ENCODE peak calls at places on chromosomes 4 and X, in four cellular contexts. One of them, this sample, is unnamed.

GRCh38 chr4:105306158-105306781 is 159.6 kb downstream of the TET2 start:
- DNase-seq in breast epithelium: no peak
- DNase-seq in A549: no peak
- DNase-seq in foreskin fibroblast: no peak
- DNase-seq in this sample: peak

GRCh38 chr4:41887821-41888699 is 47.2 kb upstream of the TMEM33 start:
- DNase-seq in foreskin fibroblast: peak
- DNase-seq in breast epithelium: no peak
- DNase-seq in A549: no peak
- DNase-seq in this sample: no peak

GRCh38 chr4:74473155-74473811 is 28.3 kb downstream of the AREG start:
- DNase-seq in A549: peak
- DNase-seq in foreskin fibroblast: peak
- DNase-seq in breast epithelium: no peak
- DNase-seq in this sample: no peak

GRCh38 chr4:184384056-184384809 is 90.1 kb downstream of the IRF2 start:
- DNase-seq in breast epithelium: peak
- DNase-seq in foreskin fibroblast: peak
- DNase-seq in A549: no peak
- DNase-seq in this sample: peak

GRCh38 chr4:144399927-144400326 is 246.0 kb upstream of the HHIP start:
- DNase-seq in breast epithelium: no peak
- DNase-seq in A549: peak
- DNase-seq in foreskin fibroblast: peak
- DNase-seq in this sample: no peak

GRCh38 chr4:55435136-55435535 is 39.4 kb downstream of the TMEM165 start:
- DNase-seq in breast epithelium: no peak
- DNase-seq in A549: no peak
- DNase-seq in foreskin fibroblast: peak
- DNase-seq in this sample: no peak

GRCh38 chrX:50448565-50448964 is 22.1 kb downstream of the DGKK start:
- DNase-seq in foreskin fibroblast: no peak
- DNase-seq in breast epithelium: no peak
- DNase-seq in A549: peak
- DNase-seq in this sample: peak

GRCh38 chr4:835148-836002 is 9.4 kb upstream of the CPLX1 start:
- DNase-seq in foreskin fibroblast: no peak
- DNase-seq in A549: no peak
- DNase-seq in breast epithelium: no peak
- DNase-seq in this sample: no peak

GRCh38 chrX:103774070-103774642 is 2.5 kb upstream of the PLP1 start:
- DNase-seq in A549: peak
- DNase-seq in foreskin fibroblast: peak
- DNase-seq in breast epithelium: no peak
- DNase-seq in this sample: no peak

GRCh38 chr4:73259552-73260140 is 1.0 kb upstream of the ANKRD17 start:
- DNase-seq in foreskin fibroblast: no peak
- DNase-seq in A549: no peak
- DNase-seq in breast epithelium: no peak
- DNase-seq in this sample: no peak

GRCh38 chrX:30865020-30865419 is 24.0 kb downstream of the TAB3 start:
- DNase-seq in foreskin fibroblast: peak
- DNase-seq in A549: no peak
- DNase-seq in breast epithelium: no peak
- DNase-seq in this sample: no peak

GRCh38 chrX:72123471-72124185 is 8.1 kb downstream of the RTL5 start:
- DNase-seq in A549: no peak
- DNase-seq in foreskin fibroblast: no peak
- DNase-seq in breast epithelium: peak
- DNase-seq in this sample: no peak

GRCh38 chr4:144732584-144733130 is 86.7 kb downstream of the HHIP start:
- DNase-seq in breast epithelium: no peak
- DNase-seq in A549: no peak
- DNase-seq in foreskin fibroblast: peak
- DNase-seq in this sample: no peak

GRCh38 chr4:128386761-128387599 is 99.4 kb upstream of the PGRMC2 start:
- DNase-seq in breast epithelium: peak
- DNase-seq in A549: peak
- DNase-seq in foreskin fibroblast: peak
- DNase-seq in this sample: no peak

GRCh38 chrX:118526149-118526548 is 30.5 kb downstream of the DOCK11 start:
- DNase-seq in A549: no peak
- DNase-seq in breast epithelium: no peak
- DNase-seq in foreskin fibroblast: peak
- DNase-seq in this sample: no peak

GRCh38 chrX:118524344-118524743 is 28.7 kb downstream of the DOCK11 start:
- DNase-seq in breast epithelium: no peak
- DNase-seq in A549: no peak
- DNase-seq in foreskin fibroblast: no peak
- DNase-seq in this sample: no peak

GRCh38 chrX:118530537-118530936 is 34.9 kb downstream of the DOCK11 start:
- DNase-seq in breast epithelium: no peak
- DNase-seq in foreskin fibroblast: peak
- DNase-seq in A549: no peak
- DNase-seq in this sample: no peak

GRCh38 chrX:118525146-118525725 is 29.6 kb downstream of the DOCK11 start:
- DNase-seq in breast epithelium: no peak
- DNase-seq in A549: no peak
- DNase-seq in foreskin fibroblast: no peak
- DNase-seq in this sample: no peak

DNA sequence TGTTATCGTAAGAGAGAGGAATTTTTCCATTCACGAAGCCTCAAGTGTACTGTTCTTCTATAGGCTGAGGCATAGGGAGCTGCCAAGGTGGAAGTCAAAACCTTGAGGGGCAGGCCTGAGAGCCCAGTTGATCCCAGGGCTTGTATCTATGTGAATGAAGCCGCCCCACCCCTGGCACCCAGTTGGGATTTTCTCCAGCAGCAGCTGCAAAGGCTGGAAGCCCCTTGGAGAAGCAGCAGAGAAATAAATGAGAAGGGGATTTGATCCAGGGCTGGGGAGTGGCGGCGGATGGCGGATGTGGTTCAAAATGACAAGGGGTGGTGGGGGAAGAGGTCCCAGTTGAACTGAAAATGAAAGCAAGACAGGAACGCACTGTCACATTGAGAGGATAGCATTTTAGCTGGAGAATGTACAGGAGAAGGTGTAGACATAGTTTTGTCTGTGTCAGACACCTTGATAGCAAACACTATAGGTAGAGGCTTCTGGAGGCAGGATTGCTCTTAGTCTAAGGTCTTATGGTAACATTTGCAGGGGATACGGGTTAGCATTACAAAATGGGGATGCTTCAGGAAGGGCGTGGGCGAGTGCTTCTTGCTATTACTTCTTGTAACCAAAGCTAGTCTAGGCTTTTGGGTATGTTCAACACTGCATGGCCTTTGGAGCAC is 32.6 kb downstream of the DOCK11 start:
- DNase-seq in breast epithelium: no peak
- DNase-seq in foreskin fibroblast: no peak
- DNase-seq in A549: no peak
- DNase-seq in this sample: no peak
- H3K4me3 ChIP-seq in breast epithelium: no peak
- H3K4me3 ChIP-seq in foreskin fibroblast: no peak
- H3K4me3 ChIP-seq in A549: no peak
- H3K4me3 ChIP-seq in this sample: peak

GRCh38 chrX:29044802-29045201 is 457.6 kb downstream of the IL1RAPL1 start:
- DNase-seq in A549: no peak
- DNase-seq in breast epithelium: no peak
- DNase-seq in foreskin fibroblast: no peak
- DNase-seq in this sample: no peak
- TF ChIP-seq CTCF in A549: no peak
- TF ChIP-seq CTCF in breast epithelium: no peak
- TF ChIP-seq CTCF in foreskin fibroblast: no peak
- TF ChIP-seq CTCF in this sample: no peak

GRCh38 chr4:153522800-153523089 is 56.6 kb downstream of the TMEM131L start:
- DNase-seq in foreskin fibroblast: no peak
- DNase-seq in A549: no peak
- DNase-seq in breast epithelium: no peak
- DNase-seq in this sample: no peak

GRCh38 chr4:153521467-153521866 is 55.3 kb downstream of the TMEM131L start:
- DNase-seq in A549: no peak
- DNase-seq in foreskin fibroblast: no peak
- DNase-seq in breast epithelium: no peak
- DNase-seq in this sample: no peak

GRCh38 chr4:153523171-153523757 is 57.1 kb downstream of the TMEM131L start:
- DNase-seq in breast epithelium: no peak
- DNase-seq in A549: no peak
- DNase-seq in foreskin fibroblast: no peak
- DNase-seq in this sample: no peak

GRCh38 chr4:153520871-153521329 is 54.7 kb downstream of the TMEM131L start:
- DNase-seq in foreskin fibroblast: no peak
- DNase-seq in A549: no peak
- DNase-seq in breast epithelium: no peak
- DNase-seq in this sample: no peak

DNA sequence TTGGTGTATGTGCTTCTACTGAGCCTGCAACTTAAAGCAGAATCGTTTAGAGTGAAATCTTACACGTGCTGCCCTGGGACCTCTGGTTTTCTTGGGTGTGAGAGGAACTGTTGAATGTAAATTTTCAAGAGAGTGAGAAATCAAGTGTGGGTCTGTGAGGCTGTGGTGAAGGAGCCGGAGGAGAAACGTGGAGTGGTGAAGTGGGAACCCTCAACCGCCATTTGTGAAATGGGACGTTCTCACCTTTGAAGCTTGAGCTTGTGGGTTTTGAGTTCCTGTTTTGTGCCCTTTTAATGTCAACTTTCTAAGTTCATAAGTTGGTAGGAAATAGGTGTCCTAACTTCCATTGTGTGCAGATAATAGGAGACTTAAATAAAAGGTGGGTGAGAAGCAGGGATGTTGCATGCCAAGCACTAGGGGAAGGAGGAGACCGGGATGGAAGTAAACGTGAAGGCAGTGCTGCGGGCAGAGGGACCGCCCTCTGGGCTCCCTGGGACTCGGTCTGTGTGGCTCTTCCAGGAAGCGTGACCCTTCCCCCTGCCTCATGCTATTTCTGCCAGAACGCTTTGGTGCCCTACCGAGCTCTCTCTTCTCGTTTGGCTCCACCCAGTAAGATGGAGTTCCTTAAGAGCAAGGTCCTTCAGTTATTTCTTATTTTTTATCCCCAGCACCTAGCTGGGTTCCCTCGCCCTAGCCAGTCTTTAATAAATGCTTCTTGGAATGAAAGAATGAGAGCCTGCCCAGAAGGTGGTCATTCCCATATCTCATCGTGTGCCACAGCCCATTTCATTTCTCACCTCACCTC is 56.0 kb downstream of the TMEM131L start:
- DNase-seq in breast epithelium: no peak
- DNase-seq in A549: no peak
- DNase-seq in foreskin fibroblast: no peak
- DNase-seq in this sample: no peak
- H3K4me3 ChIP-seq in breast epithelium: no peak
- H3K4me3 ChIP-seq in A549: no peak
- H3K4me3 ChIP-seq in foreskin fibroblast: no peak
- H3K4me3 ChIP-seq in this sample: peak

DNA sequence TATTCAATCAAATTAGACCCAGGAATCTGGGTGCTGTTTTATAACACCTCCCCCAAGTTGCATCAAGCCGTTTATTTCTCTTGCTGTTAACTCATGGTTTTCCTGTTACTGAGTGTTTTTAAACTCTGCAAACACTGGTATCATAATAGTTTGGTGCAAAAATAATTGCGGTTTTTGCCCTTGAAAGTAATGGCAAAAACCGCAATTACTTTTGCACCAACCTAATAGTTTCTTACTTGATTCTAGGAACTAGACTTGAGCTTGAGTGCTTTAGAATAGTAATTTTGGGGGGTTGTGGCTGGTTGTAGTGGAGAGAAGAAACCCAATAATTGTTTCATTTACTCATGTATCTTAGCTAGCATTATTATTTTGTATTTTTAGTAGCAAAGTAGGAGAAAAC is 156.6 kb downstream of the FHIP1A start:
- DNase-seq in A549: no peak
- DNase-seq in foreskin fibroblast: no peak
- DNase-seq in breast epithelium: no peak
- DNase-seq in this sample: no peak
- TF ChIP-seq CTCF in A549: no peak
- TF ChIP-seq CTCF in foreskin fibroblast: no peak
- TF ChIP-seq CTCF in breast epithelium: no peak
- TF ChIP-seq CTCF in this sample: no peak

GRCh38 chrX:123964155-123964554 is 2.6 kb downstream of the STAG2 start:
- DNase-seq in foreskin fibroblast: peak
- DNase-seq in A549: no peak
- DNase-seq in breast epithelium: no peak
- DNase-seq in this sample: no peak
- H3K4me3 ChIP-seq in foreskin fibroblast: peak
- H3K4me3 ChIP-seq in A549: no peak
- H3K4me3 ChIP-seq in breast epithelium: peak
- H3K4me3 ChIP-seq in this sample: peak

GRCh38 chrX:44569122-44569521 is 26.5 kb upstream of the FUNDC1 start:
- DNase-seq in foreskin fibroblast: peak
- DNase-seq in breast epithelium: no peak
- DNase-seq in A549: no peak
- DNase-seq in this sample: no peak
- TF ChIP-seq CTCF in foreskin fibroblast: no peak
- TF ChIP-seq CTCF in breast epithelium: no peak
- TF ChIP-seq CTCF in A549: no peak
- TF ChIP-seq CTCF in this sample: no peak